ENCODE peak calls at places on chromosomes 16 and 17, in five cellular contexts. One of them, this sample, is unnamed.

GRCh38 chr16:51994597-51994996 is 552.3 kb downstream of the TOX3 start:
- DNase-seq in HAP-1: no peak
- DNase-seq in GM12891: no peak
- DNase-seq in AG09309: no peak
- DNase-seq in stimulated activated CD4-positive, alpha-beta T cell treated with anti-CD3 and anti-CD28 coated beads, TNF-alpha, amount 100 ng/mL, for 24 hours: no peak
- DNase-seq in this sample: no peak

GRCh38 chr17:59649886-59650285 is 30.2 kb downstream of the CLTC start:
- DNase-seq in HAP-1: no peak
- DNase-seq in GM12891: no peak
- DNase-seq in AG09309: no peak
- DNase-seq in stimulated activated CD4-positive, alpha-beta T cell treated with anti-CD3 and anti-CD28 coated beads, TNF-alpha, amount 100 ng/mL, for 24 hours: no peak
- DNase-seq in this sample: no peak

GRCh38 chr16:65884018-65884417 is 482.5 kb upstream of the CDH5 start:
- DNase-seq in HAP-1: no peak
- DNase-seq in GM12891: no peak
- DNase-seq in AG09309: peak; percentile 24
- DNase-seq in stimulated activated CD4-positive, alpha-beta T cell treated with anti-CD3 and anti-CD28 coated beads, TNF-alpha, amount 100 ng/mL, for 24 hours: no peak
- DNase-seq in this sample: no peak

GRCh38 chr16:75197522-75198134 is 9.3 kb downstream of the CTRB2 start:
- DNase-seq in HAP-1: no peak
- DNase-seq in GM12891: no peak
- DNase-seq in AG09309: no peak
- DNase-seq in stimulated activated CD4-positive, alpha-beta T cell treated with anti-CD3 and anti-CD28 coated beads, TNF-alpha, amount 100 ng/mL, for 24 hours: no peak
- DNase-seq in this sample: no peak

GRCh38 chr16:55491691-55492090 is 12.7 kb downstream of the MMP2 start:
- DNase-seq in HAP-1: no peak
- DNase-seq in GM12891: no peak
- DNase-seq in AG09309: no peak
- DNase-seq in stimulated activated CD4-positive, alpha-beta T cell treated with anti-CD3 and anti-CD28 coated beads, TNF-alpha, amount 100 ng/mL, for 24 hours: no peak
- DNase-seq in this sample: no peak

GRCh38 chr17:50638851-50639767 is 4.4 kb downstream of the ABCC3 start:
- DNase-seq in HAP-1: no peak
- DNase-seq in GM12891: no peak
- DNase-seq in AG09309: peak; percentile 92
- DNase-seq in stimulated activated CD4-positive, alpha-beta T cell treated with anti-CD3 and anti-CD28 coated beads, TNF-alpha, amount 100 ng/mL, for 24 hours: no peak
- DNase-seq in this sample: no peak

GRCh38 chr17:42775534-42776098 is 2.4 kb downstream of the VPS25 start:
- DNase-seq in HAP-1: no peak
- DNase-seq in GM12891: no peak
- DNase-seq in AG09309: no peak
- DNase-seq in stimulated activated CD4-positive, alpha-beta T cell treated with anti-CD3 and anti-CD28 coated beads, TNF-alpha, amount 100 ng/mL, for 24 hours: no peak
- DNase-seq in this sample: no peak

GRCh38 chr16:10245002-10245401 is 62.8 kb upstream of the GRIN2A start:
- DNase-seq in HAP-1: no peak
- DNase-seq in GM12891: no peak
- DNase-seq in AG09309: no peak
- DNase-seq in stimulated activated CD4-positive, alpha-beta T cell treated with anti-CD3 and anti-CD28 coated beads, TNF-alpha, amount 100 ng/mL, for 24 hours: no peak
- DNase-seq in this sample: no peak

GRCh38 chr16:64297863-64298579 is 823.8 kb downstream of the CDH11 start:
- DNase-seq in HAP-1: no peak
- DNase-seq in GM12891: no peak
- DNase-seq in AG09309: no peak
- DNase-seq in stimulated activated CD4-positive, alpha-beta T cell treated with anti-CD3 and anti-CD28 coated beads, TNF-alpha, amount 100 ng/mL, for 24 hours: no peak
- DNase-seq in this sample: no peak

GRCh38 chr17:48439875-48440505 is 10.0 kb upstream of the SKAP1 start:
- DNase-seq in HAP-1: no peak
- DNase-seq in GM12891: no peak
- DNase-seq in AG09309: no peak
- DNase-seq in stimulated activated CD4-positive, alpha-beta T cell treated with anti-CD3 and anti-CD28 coated beads, TNF-alpha, amount 100 ng/mL, for 24 hours: no peak
- DNase-seq in this sample: no peak

GRCh38 chr16:81996664-81997529 is 14.4 kb downstream of the SDR42E1 start:
- DNase-seq in HAP-1: no peak
- DNase-seq in GM12891: no peak
- DNase-seq in AG09309: peak; percentile 40
- DNase-seq in stimulated activated CD4-positive, alpha-beta T cell treated with anti-CD3 and anti-CD28 coated beads, TNF-alpha, amount 100 ng/mL, for 24 hours: no peak
- DNase-seq in this sample: no peak

GRCh38 chr17:12510535-12510934 is 155.2 kb upstream of the MYOCD start:
- DNase-seq in HAP-1: no peak
- DNase-seq in GM12891: no peak
- DNase-seq in AG09309: no peak
- DNase-seq in stimulated activated CD4-positive, alpha-beta T cell treated with anti-CD3 and anti-CD28 coated beads, TNF-alpha, amount 100 ng/mL, for 24 hours: no peak
- DNase-seq in this sample: no peak

GRCh38 chr17:9021158-9021984 is at the start of gene NTN1:
- DNase-seq in HAP-1: peak; percentile 28
- DNase-seq in GM12891: peak; percentile 83
- DNase-seq in AG09309: no peak
- DNase-seq in stimulated activated CD4-positive, alpha-beta T cell treated with anti-CD3 and anti-CD28 coated beads, TNF-alpha, amount 100 ng/mL, for 24 hours: no peak
- DNase-seq in this sample: peak; percentile 38